ENCODE peak calls at places on chromosome 18, in five cellular contexts. Q, E, I, Y and J are unnamed samples.

GRCh38 chr18:5972298-5972697 is 77.0 kb upstream of the TMEM200C start:
- DNase-seq in Q (no peak), E (no peak), I (no peak), Y (no peak), J (no peak)

GRCh38 chr18:74066018-74066417 is 81.6 kb downstream of the FBXO15 start:
- DNase-seq in Q (no peak), E (no peak), I (no peak), Y (no peak), J (no peak)

GRCh38 chr18:55100817-55101457 is 141.7 kb upstream of the CCDC68 start:
- DNase-seq in Q (peak), E (no peak), I (no peak), Y (no peak), J (peak)

GRCh38 chr18:55097406-55098170 is 138.3 kb upstream of the CCDC68 start:
- DNase-seq in Q (no peak), E (peak), I (no peak), Y (no peak), J (peak)

GRCh38 chr18:79135924-79136323 is 66.7 kb downstream of the ATP9B start:
- DNase-seq in Q (no peak), E (no peak), I (no peak), Y (no peak), J (no peak)

GRCh38 chr18:47931707-47932103 is 1.2 kb upstream of the SMAD2 start:
- DNase-seq in Q (no peak), E (peak), I (no peak), Y (no peak), J (peak)

GRCh38 chr18:8623549-8624106 is 14.4 kb downstream of the RAB12 start:
- DNase-seq in Q (no peak), E (no peak), I (no peak), Y (no peak), J (no peak)

GRCh38 chr18:13366977-13367892 is 148.7 kb downstream of the LDLRAD4 start:
- DNase-seq in Q (no peak), E (no peak), I (no peak), Y (no peak), J (no peak)

GRCh38 chr18:70181015-70181414 is 24.5 kb downstream of the RTTN start:
- DNase-seq in Q (peak), E (peak), I (peak), Y (no peak), J (peak)

GRCh38 chr18:27652480-27653121 is 467.5 kb upstream of the CHST9 start:
- DNase-seq in Q (no peak), E (no peak), I (no peak), Y (no peak), J (no peak)

GRCh38 chr18:37179384-37179783 is 350.5 kb downstream of the KIAA1328 start:
- DNase-seq in Q (no peak), E (no peak), I (no peak), Y (no peak), J (no peak)

GRCh38 chr18:78814321-78814720 is 165.3 kb upstream of the SALL3 start:
- DNase-seq in Q (no peak), E (no peak), I (peak), Y (peak), J (no peak)

GRCh38 chr18:9707381-9708056 is 582 bp upstream of the RAB31 start:
- DNase-seq in Q (peak), E (peak), I (no peak), Y (no peak), J (no peak)

GRCh38 chr18:57709335-57709734 is 87.7 kb upstream of the NARS1 start:
- DNase-seq in Q (no peak), E (no peak), I (no peak), Y (no peak), J (no peak)

DNA sequence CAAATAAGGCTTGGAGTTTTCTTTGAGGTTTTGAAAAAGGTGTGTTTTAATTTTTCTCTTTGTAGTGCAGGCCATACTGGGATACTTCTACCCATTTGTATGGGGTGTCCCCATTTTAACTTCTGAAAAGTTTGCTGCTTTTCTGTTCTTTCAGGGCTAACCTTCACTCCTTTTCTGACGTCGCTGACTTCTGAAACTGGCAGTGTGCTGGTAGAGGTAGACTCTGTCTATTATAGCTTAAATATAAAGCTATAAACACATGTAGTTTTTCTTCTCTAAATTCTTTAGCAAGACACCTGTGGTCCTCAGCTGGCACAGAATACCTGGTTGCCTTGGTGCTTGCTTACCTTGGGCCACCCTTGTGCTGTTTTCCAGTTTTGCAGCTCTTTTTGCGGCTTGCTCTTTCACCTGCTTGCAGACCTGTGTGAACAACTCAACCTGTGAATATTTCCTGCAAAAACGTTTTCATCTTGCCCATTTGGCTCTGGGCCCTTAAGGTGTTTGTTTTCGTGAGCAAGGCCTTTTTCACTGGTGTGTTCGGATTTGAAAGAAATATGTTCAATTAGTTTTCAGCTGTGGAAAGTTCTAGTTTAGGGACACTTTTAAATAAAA is 42.2 kb downstream of the PHLPP1 start:
- DNase-seq in Q (no peak), E (no peak), I (no peak), Y (no peak), J (no peak)
- TF ChIP-seq MAFK in Q (no peak), E (no peak), I (no peak), Y (no peak), J (no peak)

DNA sequence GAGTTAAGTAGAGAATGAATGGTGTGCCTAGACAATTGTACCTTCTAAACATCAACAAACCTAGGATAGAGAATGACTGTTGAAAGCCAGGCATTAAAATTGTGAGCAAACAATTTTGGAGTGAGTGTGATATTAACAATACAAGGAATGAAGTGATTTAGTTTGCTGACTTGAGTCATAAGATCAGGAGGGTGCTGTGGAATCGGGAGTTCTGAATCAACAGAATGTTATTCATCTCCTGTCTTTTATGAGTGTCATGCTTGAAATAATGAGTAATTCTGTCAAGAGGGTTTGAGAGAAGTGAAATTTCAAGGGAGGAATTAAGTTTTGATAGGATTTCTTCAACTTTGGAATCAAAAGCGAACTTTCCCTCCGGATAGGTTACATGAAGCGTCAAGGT is 214.4 kb upstream of the DSEL start:
- DNase-seq in Q (peak), E (no peak), I (no peak), Y (no peak), J (peak)
- H3K4me2 ChIP-seq in Q (peak), E (no peak), I (no peak), Y (no peak), J (peak)

GRCh38 chr18:12255626-12256026 is 1.5 kb downstream of the CIDEA start:
- DNase-seq in Q (peak), E (no peak), I (peak), Y (no peak), J (no peak)

GRCh38 chr18:12256946-12257345 is 2.8 kb downstream of the CIDEA start:
- DNase-seq in Q (no peak), E (no peak), I (no peak), Y (no peak), J (no peak)

GRCh38 chr18:12262748-12263147 is 8.6 kb downstream of the CIDEA start:
- DNase-seq in Q (no peak), E (no peak), I (no peak), Y (no peak), J (no peak)

GRCh38 chr18:12257996-12258718 is 4.0 kb downstream of the CIDEA start:
- DNase-seq in Q (no peak), E (no peak), I (no peak), Y (no peak), J (no peak)

DNA sequence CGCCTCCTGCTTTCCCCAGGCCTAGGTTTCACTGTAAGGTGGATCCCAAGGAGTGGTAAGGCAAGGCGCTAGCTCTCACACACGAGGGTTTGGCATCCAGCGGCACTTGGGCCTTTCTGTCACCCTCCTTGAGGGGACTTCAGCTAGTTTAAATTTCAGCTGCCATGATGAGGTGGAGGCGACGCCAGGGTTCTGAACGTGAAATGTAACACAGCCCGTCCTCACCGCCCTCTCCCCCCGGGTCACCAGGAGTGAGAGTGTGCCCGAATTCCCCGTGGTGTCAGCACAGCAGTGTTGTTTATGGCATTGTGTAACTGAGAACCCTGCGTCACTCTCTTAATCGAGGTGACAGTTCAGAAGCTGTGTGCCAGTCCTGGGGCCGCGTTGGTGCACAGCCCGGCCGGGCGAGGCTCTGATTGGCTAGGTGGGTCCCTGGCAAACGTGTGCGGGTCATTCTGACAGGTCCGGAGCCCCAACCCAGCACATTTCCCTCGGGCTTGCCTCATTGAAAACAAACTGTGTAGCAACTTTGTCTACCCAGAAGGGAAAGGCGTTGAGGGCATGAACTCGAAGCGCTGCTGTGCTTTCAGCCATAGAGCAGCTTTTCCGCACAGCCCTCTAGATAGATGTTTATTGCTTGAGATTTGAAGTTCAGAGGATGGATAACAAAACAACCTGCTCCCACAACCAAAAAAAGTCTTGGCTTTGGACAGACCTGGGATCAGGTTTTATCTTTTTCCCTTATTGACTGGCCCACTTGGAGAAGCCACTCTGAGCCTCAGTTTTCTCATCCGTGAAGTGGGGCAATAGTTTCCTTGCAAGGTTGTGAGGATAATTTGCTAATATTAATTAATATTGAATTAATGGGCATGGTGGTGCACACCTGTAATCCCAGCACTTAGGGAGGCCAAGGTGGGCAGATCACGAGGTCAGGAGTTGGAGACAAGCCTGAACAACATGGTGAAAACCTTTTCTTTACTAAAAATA is 4.9 kb downstream of the CIDEA start:
- DNase-seq in Q (no peak), E (no peak), I (no peak), Y (no peak), J (no peak)
- TF ChIP-seq MAFK in Q (no peak), E (no peak), I (no peak), Y (no peak), J (no peak)

GRCh38 chr18:23143059-23143831 is 8.0 kb downstream of the CABLES1 start:
- DNase-seq in Q (no peak), E (no peak), I (no peak), Y (no peak), J (no peak)
- H3K4me2 ChIP-seq in Q (no peak), E (no peak), I (peak), Y (no peak), J (peak)

DNA sequence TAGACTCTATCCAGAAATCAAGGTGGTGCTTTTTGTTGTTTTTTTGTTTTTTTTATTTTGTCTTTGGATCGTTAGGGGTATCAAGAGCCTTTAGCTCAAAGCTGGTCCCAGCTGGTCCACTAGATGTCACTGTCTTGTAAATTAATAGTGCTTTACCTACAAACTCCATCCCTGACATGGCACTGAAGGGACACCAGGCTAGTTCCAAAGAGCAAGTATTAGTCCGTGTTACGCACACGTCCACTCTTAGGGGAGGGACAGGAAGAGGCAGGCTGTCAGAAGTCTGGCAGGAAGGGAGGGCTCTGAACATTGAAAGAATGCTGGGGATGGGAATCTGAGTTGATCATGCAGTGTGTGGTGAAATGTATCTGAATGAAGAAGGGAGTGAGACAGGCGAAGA is 85.9 kb upstream of the CCBE1 start:
- DNase-seq in Q (peak), E (peak), I (peak), Y (no peak), J (peak)
- TF ChIP-seq MAFK in Q (no peak), E (no peak), I (no peak), Y (no peak), J (no peak)

GRCh38 chr18:59141294-59142068 is 1.8 kb downstream of the SEC11C start:
- DNase-seq in Q (no peak), E (no peak), I (peak), Y (no peak), J (no peak)
- H3K4me2 ChIP-seq in Q (no peak), E (no peak), I (peak), Y (peak), J (peak)

GRCh38 chr18:58715540-58715939 is 44.3 kb downstream of the MALT1 start:
- DNase-seq in Q (no peak), E (no peak), I (no peak), Y (no peak), J (no peak)
- TF ChIP-seq MAFK in Q (no peak), E (no peak), I (no peak), Y (no peak), J (no peak)

GRCh38 chr18:46892842-46893241 is 24.5 kb downstream of the PIAS2 start:
- DNase-seq in Q (no peak), E (no peak), I (no peak), Y (no peak), J (no peak)
- H3K4me2 ChIP-seq in Q (no peak), E (no peak), I (no peak), Y (no peak), J (no peak)